ENCODE peak calls at places on chromosomes 7 and 10, in four cellular contexts. One of them, this sample, is unnamed.

GRCh38 chr10:4687397-4687796 is 138.6 kb upstream of the AKR1E2 start:
- DNase-seq in skeletal muscle cell: no peak
- DNase-seq in NCI-H748 treated with DMSO at 0.1 percent for 48 hours: no peak
- DNase-seq in HT1080: no peak
- DNase-seq in this sample: no peak

GRCh38 chr10:20709708-20710107 is 187.4 kb downstream of the NEBL start:
- DNase-seq in HT1080: no peak
- DNase-seq in NCI-H748 treated with DMSO at 0.1 percent for 48 hours: no peak
- DNase-seq in skeletal muscle cell: no peak
- DNase-seq in this sample: no peak

GRCh38 chr10:133445751-133446708 is 7.7 kb upstream of the SCART1 start:
- DNase-seq in HT1080: no peak
- DNase-seq in NCI-H748 treated with DMSO at 0.1 percent for 48 hours: no peak
- DNase-seq in skeletal muscle cell: no peak
- DNase-seq in this sample: no peak

GRCh38 chr10:60350400-60350799 is 39.3 kb downstream of the ANK3 start:
- DNase-seq in NCI-H748 treated with DMSO at 0.1 percent for 48 hours: no peak
- DNase-seq in skeletal muscle cell: no peak
- DNase-seq in HT1080: no peak
- DNase-seq in this sample: no peak

GRCh38 chr7:143214789-143215679 is 6.8 kb upstream of the TAS2R40 start:
- DNase-seq in skeletal muscle cell: peak; percentile 48
- DNase-seq in NCI-H748 treated with DMSO at 0.1 percent for 48 hours: peak; percentile 88
- DNase-seq in HT1080: peak; percentile 74
- DNase-seq in this sample: peak; percentile 84

GRCh38 chr7:96998765-96999164 is 6.6 kb upstream of the DLX6 start:
- DNase-seq in NCI-H748 treated with DMSO at 0.1 percent for 48 hours: no peak
- DNase-seq in HT1080: no peak
- DNase-seq in skeletal muscle cell: no peak
- DNase-seq in this sample: no peak

GRCh38 chr10:17220652-17221100 is 7.4 kb upstream of the VIM start:
- DNase-seq in skeletal muscle cell: no peak
- DNase-seq in HT1080: no peak
- DNase-seq in NCI-H748 treated with DMSO at 0.1 percent for 48 hours: no peak
- DNase-seq in this sample: no peak

GRCh38 chr7:6360841-6361240 is 86.9 kb downstream of the DAGLB start:
- DNase-seq in NCI-H748 treated with DMSO at 0.1 percent for 48 hours: no peak
- DNase-seq in skeletal muscle cell: no peak
- DNase-seq in HT1080: no peak
- DNase-seq in this sample: no peak

GRCh38 chr10:50326757-50327701 is 75.7 kb upstream of the ASAH2 start:
- DNase-seq in NCI-H748 treated with DMSO at 0.1 percent for 48 hours: no peak
- DNase-seq in skeletal muscle cell: peak; percentile 66
- DNase-seq in HT1080: peak; percentile 23
- DNase-seq in this sample: no peak

GRCh38 chr7:120733143-120733542 is 124.8 kb downstream of the TSPAN12 start:
- DNase-seq in skeletal muscle cell: peak; percentile 80
- DNase-seq in HT1080: peak; percentile 71
- DNase-seq in NCI-H748 treated with DMSO at 0.1 percent for 48 hours: no peak
- DNase-seq in this sample: no peak

GRCh38 chr10:100355069-100355468 is 8.0 kb downstream of the SCD start:
- DNase-seq in NCI-H748 treated with DMSO at 0.1 percent for 48 hours: no peak
- DNase-seq in skeletal muscle cell: no peak
- DNase-seq in HT1080: no peak
- DNase-seq in this sample: no peak

GRCh38 chr10:124318076-124318475 is 100.6 kb downstream of the OAT start:
- DNase-seq in NCI-H748 treated with DMSO at 0.1 percent for 48 hours: no peak
- DNase-seq in HT1080: no peak
- DNase-seq in skeletal muscle cell: no peak
- DNase-seq in this sample: no peak

GRCh38 chr10:112375721-112376577 is 2.0 kb downstream of the ACSL5 start:
- DNase-seq in skeletal muscle cell: no peak
- DNase-seq in NCI-H748 treated with DMSO at 0.1 percent for 48 hours: no peak
- DNase-seq in HT1080: peak; percentile 52
- DNase-seq in this sample: no peak

GRCh38 chr10:69065406-69066361 is 22.2 kb upstream of the SRGN start:
- DNase-seq in NCI-H748 treated with DMSO at 0.1 percent for 48 hours: no peak
- DNase-seq in HT1080: peak; percentile 60
- DNase-seq in skeletal muscle cell: peak; percentile 80
- DNase-seq in this sample: no peak

GRCh38 chr10:121414366-121414765 is 183.9 kb downstream of the FGFR2 start:
- DNase-seq in HT1080: no peak
- DNase-seq in skeletal muscle cell: no peak
- DNase-seq in NCI-H748 treated with DMSO at 0.1 percent for 48 hours: no peak
- DNase-seq in this sample: no peak

GRCh38 chr7:66039094-66039493 is 36.5 kb upstream of the ASL start:
- DNase-seq in NCI-H748 treated with DMSO at 0.1 percent for 48 hours: no peak
- DNase-seq in skeletal muscle cell: no peak
- DNase-seq in HT1080: no peak
- DNase-seq in this sample: no peak

GRCh38 chr10:6478722-6479121 is 101.4 kb downstream of the PRKCQ start:
- DNase-seq in skeletal muscle cell: no peak
- DNase-seq in HT1080: no peak
- DNase-seq in NCI-H748 treated with DMSO at 0.1 percent for 48 hours: no peak
- DNase-seq in this sample: no peak

GRCh38 chr7:96075510-96076349 is 246.2 kb downstream of the SLC25A13 start:
- DNase-seq in HT1080: peak; percentile 51
- DNase-seq in skeletal muscle cell: peak; percentile 11
- DNase-seq in NCI-H748 treated with DMSO at 0.1 percent for 48 hours: peak; percentile 90
- DNase-seq in this sample: peak; percentile 85

GRCh38 chr7:32658034-32658944 is 163.0 kb downstream of the AVL9 start:
- DNase-seq in NCI-H748 treated with DMSO at 0.1 percent for 48 hours: no peak
- DNase-seq in skeletal muscle cell: no peak
- DNase-seq in HT1080: peak; percentile 84
- DNase-seq in this sample: no peak

GRCh38 chr10:7874864-7875263 is 56.6 kb downstream of the TAF3 start:
- DNase-seq in HT1080: no peak
- DNase-seq in NCI-H748 treated with DMSO at 0.1 percent for 48 hours: no peak
- DNase-seq in skeletal muscle cell: no peak
- DNase-seq in this sample: no peak

GRCh38 chr7:156947120-156947843 is 2.2 kb upstream of the NOM1 start:
- DNase-seq in skeletal muscle cell: no peak
- DNase-seq in HT1080: no peak
- DNase-seq in NCI-H748 treated with DMSO at 0.1 percent for 48 hours: no peak
- DNase-seq in this sample: peak; percentile 32

GRCh38 chr10:782751-783648 is 93.5 kb upstream of the DIP2C start:
- DNase-seq in HT1080: no peak
- DNase-seq in NCI-H748 treated with DMSO at 0.1 percent for 48 hours: no peak
- DNase-seq in skeletal muscle cell: no peak
- DNase-seq in this sample: no peak

This sample was measured in NCI-H345.